ENCODE peak calls at places on chromosome 13, in five cellular contexts. S, E, H, Q and P are unnamed samples.

GRCh38 chr13:100589178-100589725 is 663 bp upstream of the GGACT start:
- DNase-seq in E (no peak), H (no peak), Q (no peak), S (no peak), P (no peak)

GRCh38 chr13:66106246-66106645 is 1123.9 kb downstream of the PCDH9 start:
- DNase-seq in H (no peak), Q (no peak), E (no peak), S (no peak), P (no peak)

GRCh38 chr13:32381539-32381938 is 46.4 kb downstream of the N4BP2L1 start:
- DNase-seq in S (peak), H (no peak), E (peak), Q (no peak), P (no peak)

GRCh38 chr13:28140433-28141125 is 2.2 kb downstream of the PAN3 start:
- DNase-seq in E (no peak), S (no peak), Q (no peak), H (no peak), P (peak)

GRCh38 chr13:97030705-97031452 is 36.6 kb upstream of the OXGR1 start:
- DNase-seq in S (no peak), E (peak), H (no peak), Q (peak), P (peak)

GRCh38 chr13:85798999-85799646 is at the start of gene SLITRK6:
- DNase-seq in E (peak), Q (peak), S (peak), H (no peak), P (no peak)

GRCh38 chr13:50033696-50034095 is 18.5 kb downstream of the KCNRG start:
- DNase-seq in E (peak), H (no peak), S (no peak), Q (no peak), P (no peak)

GRCh38 chr13:27170521-27171243 is 929 bp downstream of the USP12 start:
- DNase-seq in E (no peak), Q (no peak), S (no peak), H (peak), P (no peak)

GRCh38 chr13:95115525-95115924 is 185.7 kb downstream of the ABCC4 start:
- DNase-seq in Q (peak), H (no peak), S (no peak), E (no peak), P (no peak)

GRCh38 chr13:113129921-113130750 is 7.5 kb downstream of the F10 start:
- DNase-seq in S (no peak), H (peak), E (no peak), Q (no peak), P (no peak)

GRCh38 chr13:44068737-44069136 is 189.0 kb downstream of the LACC1 start:
- DNase-seq in H (no peak), Q (peak), E (peak), S (peak), P (peak)

GRCh38 chr13:39586142-39586541 is 16.9 kb downstream of the LHFPL6 start:
- DNase-seq in H (no peak), Q (no peak), S (no peak), E (no peak), P (no peak)

GRCh38 chr13:25286308-25286968 is 850 bp downstream of the MTMR6 start:
- DNase-seq in S (no peak), E (peak), Q (no peak), H (no peak), P (peak)

GRCh38 chr13:48093588-48093987 is 1.3 kb downstream of the MED4 start:
- DNase-seq in H (no peak), E (no peak), Q (no peak), S (no peak), P (no peak)

GRCh38 chr13:51453308-51453958 is 597 bp upstream of the INTS6 start:
- DNase-seq in H (peak), S (no peak), Q (no peak), E (no peak), P (no peak)

GRCh38 chr13:20828540-20829364 is 55.0 kb upstream of the EEF1AKMT1 start:
- DNase-seq in S (peak), E (peak), H (no peak), Q (peak), P (peak)

GRCh38 chr13:97212540-97213146 is 9.5 kb upstream of the MBNL2 start:
- DNase-seq in H (no peak), S (no peak), Q (no peak), E (peak), P (peak)

GRCh38 chr13:21076265-21076653 is 14.9 kb upstream of the LATS2 start:
- DNase-seq in E (no peak), Q (no peak), H (no peak), S (no peak), P (no peak)

GRCh38 chr13:64158910-64159309 is 2743.3 kb upstream of the PCDH20 start:
- DNase-seq in E (no peak), S (no peak), Q (no peak), H (no peak), P (no peak)

GRCh38 chr13:27997904-27998522 is 9.5 kb upstream of the URAD start:
- DNase-seq in S (no peak), Q (no peak), H (peak), E (peak), P (no peak)

GRCh38 chr13:76696370-76696769 is 189.8 kb downstream of the KCTD12 start:
- DNase-seq in S (no peak), Q (no peak), E (peak), H (no peak), P (no peak)

GRCh38 chr13:41075034-41075433 is 13.7 kb downstream of the WBP4 start:
- DNase-seq in E (peak), S (no peak), H (no peak), Q (no peak), P (no peak)

GRCh38 chr13:76024151-76024550 is 388.0 kb downstream of the LMO7 start:
- DNase-seq in H (no peak), E (no peak), Q (no peak), S (no peak), P (no peak)

GRCh38 chr13:42996584-42996983 is 4.5 kb upstream of the EPSTI1 start:
- DNase-seq in Q (no peak), S (no peak), H (no peak), E (peak), P (no peak)

GRCh38 chr13:107339209-107339608 is 771.3 kb upstream of the ARGLU1 start:
- DNase-seq in E (no peak), S (no peak), Q (no peak), H (no peak), P (peak)

GRCh38 chr13:110546933-110547332 is 14.6 kb downstream of the RAB20 start:
- DNase-seq in E (peak), H (peak), S (no peak), Q (no peak), P (peak)

GRCh38 chr13:31540316-31540715 is 199.0 kb upstream of the RXFP2 start:
- DNase-seq in E (no peak), S (no peak), H (no peak), Q (no peak), P (no peak)

GRCh38 chr13:104854007-104854406 is 1681.5 kb downstream of the EFNB2 start:
- DNase-seq in Q (no peak), E (no peak), S (no peak), H (no peak), P (no peak)

GRCh38 chr13:83297591-83298305 is 584.5 kb downstream of the SLITRK1 start:
- DNase-seq in E (peak), Q (no peak), S (no peak), H (no peak), P (no peak)

GRCh38 chr13:34671136-34671535 is 270.9 kb upstream of the NBEA start:
- DNase-seq in H (no peak), E (no peak), Q (no peak), S (no peak), P (no peak)

GRCh38 chr13:65095118-65095517 is 2135.0 kb downstream of the PCDH9 start:
- DNase-seq in H (no peak), S (no peak), E (peak), Q (no peak), P (no peak)

GRCh38 chr13:42740753-42741152 is 40.6 kb upstream of the FAM216B start:
- DNase-seq in S (no peak), E (no peak), H (peak), Q (peak), P (no peak)

GRCh38 chr13:97423300-97424045 is 10.5 kb upstream of the RAP2A start:
- DNase-seq in H (no peak), E (peak), Q (no peak), S (no peak), P (no peak)

GRCh38 chr13:28100149-28101121 is at the start of gene FLT3:
- DNase-seq in Q (no peak), E (no peak), H (peak), S (no peak), P (no peak)

GRCh38 chr13:21078501-21078900 is 17.1 kb upstream of the LATS2 start:
- DNase-seq in Q (no peak), E (peak), H (no peak), S (no peak), P (no peak)

GRCh38 chr13:33606692-33607091 is 211.3 kb upstream of the RFC3 start:
- DNase-seq in E (no peak), Q (no peak), H (no peak), S (no peak), P (no peak)

GRCh38 chr13:105466376-105466775 is 1069.1 kb downstream of the EFNB2 start:
- DNase-seq in Q (no peak), S (no peak), E (no peak), H (no peak), P (no peak)